ENCODE peak calls at places on chromosome 10, in six cellular contexts. P is A549, M is GM12878, A is K562, I is HepG2, R is NB4. S is an unnamed sample.

GRCh38 chr10:60140681-60141632 is 234.6 kb upstream of the CCDC6 start:
- DNase-seq in R (no peak), I (peak), M (no peak), A (peak), P (no peak), S (no peak)

GRCh38 chr10:61397175-61397986 is 55.8 kb downstream of the TMEM26 start:
- DNase-seq in P (no peak), A (no peak), R (peak), M (no peak), I (no peak), S (peak)

GRCh38 chr10:75403144-75404022 is 1.8 kb upstream of the ZNF503 start:
- DNase-seq in A (no peak), M (no peak), R (peak), I (peak), P (peak), S (peak)

GRCh38 chr10:132911712-132912097 is 30.7 kb downstream of the CFAP46 start:
- DNase-seq in P (no peak), I (no peak), M (no peak), R (no peak), A (no peak), S (no peak)

GRCh38 chr10:3484306-3485187 is 300.5 kb downstream of the KLF6 start:
- DNase-seq in I (no peak), R (peak), P (no peak), M (peak), A (no peak), S (no peak)

GRCh38 chr10:102504179-102504975 is 605 bp downstream of the SUFU start:
- DNase-seq in R (peak), P (no peak), I (no peak), M (no peak), A (peak), S (peak)

GRCh38 chr10:103456074-103456660 is 2.5 kb downstream of the CALHM1 start:
- DNase-seq in M (no peak), R (no peak), A (no peak), I (no peak), P (no peak), S (no peak)

GRCh38 chr10:2188371-2188770 is 451.0 kb upstream of the ADARB2 start:
- DNase-seq in M (no peak), R (no peak), I (no peak), A (no peak), P (no peak), S (no peak)

GRCh38 chr10:104322416-104322782 is 15.9 kb downstream of the ITPRIP start:
- DNase-seq in M (no peak), A (no peak), I (no peak), R (peak), P (no peak), S (no peak)

GRCh38 chr10:12509016-12509793 is 159.9 kb downstream of the CAMK1D start:
- DNase-seq in M (peak), P (no peak), R (no peak), A (no peak), I (no peak), S (no peak)

GRCh38 chr10:83522881-83523386 is 616.4 kb upstream of the GHITM start:
- DNase-seq in P (no peak), M (no peak), R (no peak), A (no peak), I (no peak), S (no peak)

GRCh38 chr10:116159197-116159596 is 113.8 kb downstream of the GFRA1 start:
- DNase-seq in R (no peak), A (no peak), I (no peak), P (no peak), M (no peak), S (no peak)

GRCh38 chr10:58998924-58999713 is 177.3 kb upstream of the PHYHIPL start:
- DNase-seq in A (no peak), I (no peak), M (no peak), P (no peak), R (no peak), S (no peak)

GRCh38 chr10:90865400-90865799 is 6.4 kb upstream of the RPP30 start:
- DNase-seq in A (peak), P (peak), I (no peak), R (peak), M (no peak), S (peak)

GRCh38 chr10:105650311-105650710 is 1009.2 kb downstream of the SORCS3 start:
- DNase-seq in R (no peak), M (no peak), P (no peak), I (no peak), A (no peak), S (no peak)

GRCh38 chr10:125035588-125036298 is 93.8 kb downstream of the ZRANB1 start:
- DNase-seq in R (no peak), A (no peak), P (no peak), M (no peak), I (no peak), S (no peak)

GRCh38 chr10:23171232-23171876 is 20.8 kb upstream of the PTF1A start:
- DNase-seq in A (peak), M (no peak), P (peak), R (peak), I (no peak), S (peak)

GRCh38 chr10:55466806-55467504 is 665.9 kb upstream of the PCDH15 start:
- DNase-seq in P (no peak), I (no peak), A (no peak), R (no peak), M (no peak), S (peak)

DNA sequence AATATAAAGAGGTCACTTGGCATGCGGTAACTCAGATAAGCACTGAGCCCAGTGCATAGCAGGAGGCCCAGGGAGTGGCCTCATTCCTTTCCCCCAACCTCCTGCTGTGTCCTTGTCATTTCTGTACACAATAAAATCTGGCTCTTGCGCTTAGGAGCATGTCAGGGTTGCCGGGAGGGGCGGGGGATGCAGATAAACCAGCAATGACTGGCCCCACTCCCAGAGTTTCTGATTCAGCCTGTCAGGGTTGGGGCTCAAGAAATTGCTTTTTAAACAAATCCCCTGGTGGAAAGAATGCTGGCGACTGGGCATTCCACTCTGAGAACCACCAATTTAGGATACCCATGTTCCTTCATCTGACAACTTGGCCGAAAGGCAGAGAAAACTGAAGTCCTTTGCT is 376.5 kb downstream of the TCERG1L start:
- DNase-seq in P (no peak), I (no peak), R (no peak), A (no peak), M (no peak), S (no peak)
- TF ChIP-seq MYC in P (no peak), I (no peak), R (no peak), A (no peak), M (no peak), S (no peak)

DNA sequence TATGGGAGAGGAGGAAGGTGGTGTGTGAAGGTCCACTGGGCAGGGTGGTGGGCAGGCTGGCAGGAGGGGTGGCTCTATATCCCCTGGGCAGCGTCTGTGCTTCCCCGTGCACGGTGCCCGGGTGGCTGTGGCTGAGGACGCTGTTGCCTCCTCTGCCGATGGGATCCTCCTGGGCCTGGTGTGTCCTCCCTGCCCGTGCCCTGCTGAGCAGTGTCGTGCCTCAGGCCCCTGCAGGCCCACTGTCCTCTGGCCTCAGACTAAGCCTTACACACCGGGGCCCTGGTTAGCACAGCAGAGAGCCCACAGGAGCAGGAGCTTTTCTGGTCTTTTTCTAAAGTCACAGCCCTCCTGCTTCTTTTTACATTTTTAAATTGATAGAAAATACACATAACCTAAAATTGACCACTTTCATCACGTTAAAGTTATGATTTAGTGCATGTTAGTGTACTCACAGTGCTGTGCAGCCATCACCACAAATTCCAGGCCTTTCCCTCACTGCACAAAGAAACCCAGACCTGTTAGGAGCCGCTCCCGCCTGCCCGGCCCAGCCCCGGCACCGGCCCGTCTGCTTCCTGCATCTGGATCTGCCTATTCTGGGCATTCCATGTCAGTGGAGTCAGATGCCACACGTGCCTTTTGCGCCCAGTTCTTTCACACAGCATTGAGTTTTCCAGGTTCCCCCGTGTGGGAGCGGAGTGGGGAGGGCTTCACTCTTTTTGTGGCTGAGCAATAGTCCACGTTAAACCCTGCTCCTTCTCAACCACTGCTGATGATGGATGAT is 19.4 kb downstream of the PFKFB3 start:
- DNase-seq in M (no peak), I (peak), P (no peak), R (no peak), A (no peak), S (no peak)
- TF ChIP-seq MYC in M (no peak), I (no peak), P (no peak), R (no peak), A (no peak), S (no peak)

GRCh38 chr10:100357073-100357858 is 10.2 kb downstream of the SCD start:
- DNase-seq in A (no peak), R (no peak), M (no peak), I (no peak), P (no peak), S (no peak)
- TF ChIP-seq MYC in A (no peak), R (no peak), M (no peak), I (no peak), P (no peak), S (no peak)

GRCh38 chr10:47261121-47261520 is 38.9 kb upstream of the GDF10 start:
- DNase-seq in R (peak), P (no peak), A (no peak), M (peak), I (no peak), S (no peak)
- TF ChIP-seq MYC in R (peak), P (no peak), A (no peak), M (no peak), I (no peak), S (no peak)